ENCODE peak calls at places on chromosomes 3 and 15, in four cellular contexts. J, G, S and X are unnamed samples. For H3K9me3, the result is how much of the 10 kb centered on the place peaks cover.

GRCh38 chr3:54213910-54214309 is 91.6 kb downstream of the CACNA2D3 start:
- DNase-seq in J (no peak), G (no peak), S (no peak), X (no peak)

GRCh38 chr3:13718437-13718836 is 161.4 kb downstream of the WNT7A start:
- DNase-seq in J (no peak), G (no peak), S (no peak), X (no peak)

GRCh38 chr3:9111349-9112265 is 137.8 kb downstream of the SRGAP3 start:
- DNase-seq in J (no peak), G (no peak), S (peak), X (no peak)

GRCh38 chr15:69359724-69360123 is 54.4 kb upstream of the KIF23 start:
- DNase-seq in J (no peak), G (no peak), S (no peak), X (no peak)

GRCh38 chr3:149407898-149408297 is 30.4 kb upstream of the TM4SF1 start:
- DNase-seq in J (no peak), G (no peak), S (no peak), X (no peak)

GRCh38 chr15:50881121-50882048 is 27.1 kb upstream of the AP4E1 start:
- DNase-seq in J (no peak), G (peak), S (peak), X (no peak)

GRCh38 chr15:42065008-42065407 is 29.4 kb downstream of the PLA2G4D start:
- DNase-seq in J (no peak), G (peak), S (peak), X (no peak)

GRCh38 chr15:62931650-62932049 is 110.9 kb upstream of the TPM1 start:
- DNase-seq in J (no peak), G (no peak), S (no peak), X (no peak)

GRCh38 chr3:63437858-63438257 is 159.8 kb downstream of the SYNPR start:
- DNase-seq in J (no peak), G (no peak), S (no peak), X (peak)

GRCh38 chr3:107493134-107493533 is 29.6 kb upstream of the BBX start:
- DNase-seq in J (no peak), G (no peak), S (no peak), X (no peak)

GRCh38 chr15:95872366-95872771 is 458.1 kb upstream of the NR2F2 start:
- DNase-seq in J (no peak), G (no peak), S (no peak), X (no peak)

GRCh38 chr3:24410861-24411260 is 83.8 kb downstream of the THRB start:
- DNase-seq in J (no peak), G (no peak), S (no peak), X (peak)

GRCh38 chr15:56468271-56468912 is 3.5 kb upstream of the MNS1 start:
- DNase-seq in J (no peak), G (peak), S (peak), X (no peak)

GRCh38 chr3:57062119-57062631 is 1.7 kb downstream of the SPATA12 start:
- DNase-seq in J (no peak), G (no peak), S (no peak), X (peak)

GRCh38 chr3:185070491-185071335 is 82.1 kb downstream of the C3orf70 start:
- DNase-seq in J (no peak), G (no peak), S (no peak), X (peak)

GRCh38 chr3:140593766-140594165 is 84.1 kb upstream of the TRIM42 start:
- DNase-seq in J (no peak), G (no peak), S (no peak), X (no peak)

GRCh38 chr3:101531473-101532086 is 18.6 kb upstream of the SENP7 start:
- DNase-seq in J (no peak), G (peak), S (no peak), X (no peak)

GRCh38 chr15:61749169-61749568 is 311.1 kb downstream of the VPS13C start:
- DNase-seq in J (no peak), G (no peak), S (no peak), X (no peak)

GRCh38 chr15:77604973-77605372 is 27.7 kb downstream of the LINGO1 start:
- DNase-seq in J (no peak), G (no peak), S (no peak), X (no peak)

GRCh38 chr15:83113881-83114280 is 6.4 kb downstream of the TM6SF1 start:
- DNase-seq in J (no peak), G (no peak), S (no peak), X (no peak)

GRCh38 chr15:63503739-63504246 is 600 bp upstream of the USP3 start:
- DNase-seq in J (peak), G (peak), S (peak), X (no peak)

DNA sequence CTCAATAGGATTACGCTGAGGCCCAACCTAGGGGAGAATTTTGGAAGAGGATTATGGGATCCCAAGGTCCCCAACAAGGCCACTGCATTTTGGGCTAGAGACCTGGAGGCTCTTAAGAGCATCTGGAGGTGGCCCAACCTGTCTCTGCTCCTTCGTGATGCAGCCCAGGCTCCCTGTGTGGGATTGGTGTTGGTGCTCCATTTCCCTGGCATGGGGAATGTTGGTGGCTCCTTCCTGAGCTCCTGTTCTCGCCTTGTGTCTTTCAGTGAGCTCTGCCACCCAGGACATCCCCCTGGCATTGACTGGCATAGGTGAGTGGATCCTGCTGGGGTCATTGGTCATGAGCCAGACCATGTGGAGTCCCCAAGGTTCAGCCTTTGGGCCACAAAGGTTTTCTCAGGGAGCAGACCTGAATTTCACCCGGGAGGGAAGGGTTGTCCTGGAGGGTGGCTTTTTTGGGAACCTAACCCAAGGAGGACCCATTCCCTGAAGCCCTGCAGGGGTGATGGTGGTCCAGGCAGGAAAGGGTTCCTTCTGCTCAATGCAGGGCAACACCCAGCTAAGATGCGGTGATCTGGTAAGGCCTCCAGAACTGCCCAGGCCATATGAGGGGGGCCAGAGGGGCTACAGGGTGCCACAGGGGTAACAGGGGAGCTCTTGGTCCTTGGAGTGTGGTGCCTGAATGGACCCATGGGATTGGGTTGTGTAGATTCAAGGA is 202.5 kb downstream of the UBE3A start:
- DNase-seq in J (no peak), G (no peak), S (no peak), X (no peak)
- H3K9me3 ChIP-seq in J (half or more), G (half or more), S (under half), X (under half)

GRCh38 chr15:25242166-25242879 is 196.5 kb downstream of the UBE3A start:
- DNase-seq in J (no peak), G (no peak), S (no peak), X (no peak)

GRCh38 chr15:25244731-25245585 is 193.9 kb downstream of the UBE3A start:
- DNase-seq in J (no peak), G (no peak), S (no peak), X (no peak)

GRCh38 chr15:25243800-25244097 is 195.1 kb downstream of the UBE3A start:
- DNase-seq in J (no peak), G (no peak), S (no peak), X (no peak)

GRCh38 chr15:25241241-25241801 is 197.5 kb downstream of the UBE3A start:
- DNase-seq in J (no peak), G (no peak), S (no peak), X (no peak)

DNA sequence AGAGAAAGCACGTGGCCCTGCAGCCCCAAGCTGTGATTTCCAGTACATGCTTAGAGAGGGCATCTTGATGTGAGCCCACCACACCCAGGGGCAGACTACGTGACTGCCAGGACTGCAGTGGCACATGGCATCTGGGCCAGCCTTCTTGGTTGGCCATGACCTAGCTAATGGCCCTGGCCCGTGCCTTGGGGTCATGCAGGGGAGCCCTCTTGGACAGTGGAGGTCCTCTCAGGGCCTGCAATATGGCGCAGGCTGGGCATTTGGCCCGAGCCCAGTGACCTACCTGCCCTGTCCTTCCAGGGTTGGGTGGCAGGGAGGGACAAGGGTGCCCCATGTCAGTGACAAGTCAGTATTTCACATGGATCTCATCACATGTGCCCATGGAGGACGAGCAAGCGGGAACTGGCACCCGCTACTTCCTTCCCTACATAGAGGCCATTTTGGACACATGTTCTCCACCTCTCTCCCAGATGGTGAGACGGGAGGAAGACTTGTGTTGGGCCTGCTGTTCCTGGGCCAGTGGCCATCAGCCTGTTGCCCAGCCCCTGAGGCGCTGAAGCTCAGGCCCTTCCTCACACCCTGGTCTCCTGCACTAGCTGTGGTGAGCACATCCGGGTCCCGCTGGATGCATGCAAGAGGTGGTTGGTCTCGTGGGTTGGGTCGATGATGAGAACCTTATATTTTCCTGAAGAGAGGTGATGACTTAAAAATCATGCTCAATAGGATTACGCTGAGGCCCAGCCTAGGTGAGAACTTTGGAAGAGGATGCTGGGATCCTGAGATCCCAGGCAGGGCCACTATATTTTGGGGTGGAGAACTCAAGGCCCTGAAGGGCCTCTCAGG is 195.6 kb downstream of the UBE3A start:
- DNase-seq in J (no peak), G (no peak), S (no peak), X (no peak)
- H3K9me3 ChIP-seq in J (half or more), G (half or more), S (under half), X (under half)

GRCh38 chr15:100169615-100170279 is 172.0 kb downstream of the ADAMTS17 start:
- DNase-seq in J (no peak), G (no peak), S (no peak), X (no peak)
- H3K9me3 ChIP-seq in J (under half), G (under half), S (under half), X (under half)

GRCh38 chr15:26686547-26687187 is 86.2 kb downstream of the GABRB3 start:
- DNase-seq in J (no peak), G (no peak), S (no peak), X (no peak)
- H3K9me3 ChIP-seq in J (under half), G (under half), S (under half), X (under half)